ENCODE peak calls at places on chromosomes 12 and 14, in four cellular contexts. Z is CD8-positive, alpha-beta memory T cell; X is mesenchymal stem cell; W is CD4-positive, alpha-beta memory T cell. T is an unnamed sample.

GRCh38 chr14:99420711-99421110 is 59.9 kb downstream of the SETD3 start:
- DNase-seq in X (no peak), Z (no peak), W (no peak), T (no peak)

GRCh38 chr14:31945074-31945613 is 132.0 kb upstream of the ARHGAP5 start:
- DNase-seq in W (peak; percentile 64), Z (no peak), X (no peak), T (no peak)

GRCh38 chr12:130796985-130797686 is 41.9 kb downstream of the STX2 start:
- DNase-seq in Z (peak; percentile 25), X (no peak), W (peak; percentile 63), T (no peak)

GRCh38 chr12:64900540-64900939 is 76.1 kb downstream of the TBC1D30 start:
- DNase-seq in W (no peak), X (no peak), Z (no peak), T (no peak)

GRCh38 chr12:46788247-46788887 is 37.4 kb downstream of the SLC38A4 start:
- DNase-seq in W (no peak), Z (no peak), X (peak; percentile 31), T (no peak)

GRCh38 chr14:92217956-92218355 is 96.2 kb downstream of the CPSF2 start:
- DNase-seq in Z (no peak), W (no peak), X (no peak), T (no peak)

GRCh38 chr12:111313833-111314259 is 55.0 kb downstream of the PHETA1 start:
- DNase-seq in W (peak; percentile 55), Z (peak; percentile 56), X (peak; percentile 71), T (peak; percentile 91)

GRCh38 chr12:50188875-50189575 is 21.9 kb upstream of the CERS5 start:
- DNase-seq in X (no peak), Z (no peak), W (peak; percentile 42), T (no peak)

GRCh38 chr12:14408208-14408607 is 42.7 kb downstream of the ATF7IP start:
- DNase-seq in Z (peak; percentile 25), X (peak; percentile 61), W (peak; percentile 48), T (no peak)

GRCh38 chr12:102298022-102298421 is 100.4 kb upstream of the PMCH start:
- DNase-seq in Z (no peak), W (no peak), X (no peak), T (no peak)

GRCh38 chr14:75208843-75209242 is 32.4 kb upstream of the TMED10 start:
- DNase-seq in X (no peak), Z (no peak), W (no peak), T (no peak)

GRCh38 chr12:39252628-39253027 is 190.3 kb downstream of the KIF21A start:
- DNase-seq in W (no peak), Z (no peak), X (no peak), T (no peak)

GRCh38 chr14:102221026-102221425 is 81.3 kb downstream of the WDR20 start:
- DNase-seq in X (peak; percentile 43), W (no peak), Z (no peak), T (no peak)

GRCh38 chr12:114913871-114914801 is 230.2 kb upstream of the TBX3 start:
- DNase-seq in W (no peak), Z (no peak), X (peak; percentile 65), T (no peak)

GRCh38 chr14:104109121-104109541 is 23.6 kb downstream of the ASPG start:
- DNase-seq in X (no peak), Z (no peak), W (no peak), T (no peak)

GRCh38 chr12:68481181-68481941 is 129.3 kb upstream of the RAP1B start:
- DNase-seq in W (peak; percentile 27), Z (no peak), X (peak; percentile 48), T (no peak)

GRCh38 chr12:133057446-133057845 is 20.1 kb downstream of the ZNF84 start:
- DNase-seq in W (no peak), X (peak; percentile 10), Z (no peak), T (no peak)

GRCh38 chr12:116138781-116139180 is 138.7 kb downstream of the MED13L start:
- DNase-seq in W (no peak), Z (no peak), X (no peak), T (no peak)

GRCh38 chr14:31968107-31968810 is 108.8 kb upstream of the ARHGAP5 start:
- DNase-seq in W (no peak), Z (no peak), X (peak; percentile 75), T (no peak)

GRCh38 chr12:89793946-89794345 is 85.3 kb upstream of the ATP2B1 start:
- DNase-seq in Z (no peak), X (no peak), W (no peak), T (no peak)

GRCh38 chr14:61749264-61749663 is 13.0 kb upstream of the SNAPC1 start:
- DNase-seq in W (no peak), X (no peak), Z (no peak), T (no peak)

GRCh38 chr12:509494-509893 is 49.8 kb downstream of the B4GALNT3 start:
- DNase-seq in X (peak; percentile 37), Z (no peak), W (no peak), T (no peak)

GRCh38 chr14:104548802-104549535 is 30.6 kb upstream of the C14orf180 start:
- DNase-seq in X (no peak), W (no peak), Z (no peak), T (no peak)

GRCh38 chr14:52067873-52068740 is 752 bp downstream of the NID2 start:
- DNase-seq in W (no peak), X (peak; percentile 73), Z (no peak), T (peak; percentile 53)

GRCh38 chr12:25264862-25265261 is 14.1 kb upstream of the KRAS start:
- DNase-seq in W (no peak), Z (no peak), X (no peak), T (no peak)

GRCh38 chr14:41607119-41607785 is 576 bp downstream of the LRFN5 start:
- DNase-seq in Z (no peak), X (peak; percentile 68), W (no peak), T (peak; percentile 66)

GRCh38 chr14:32692441-32692840 is 246.2 kb upstream of the NPAS3 start:
- DNase-seq in W (no peak), Z (no peak), X (no peak), T (no peak)

GRCh38 chr12:106094304-106094703 is 44.5 kb downstream of the NUAK1 start:
- DNase-seq in W (no peak), Z (no peak), X (no peak), T (no peak)

GRCh38 chr14:55572578-55572977 is 7.4 kb upstream of the KTN1 start:
- DNase-seq in W (no peak), Z (no peak), X (no peak), T (no peak)

GRCh38 chr14:59919582-59920377 is at the start of gene LRRC9:
- DNase-seq in X (peak; percentile 55), W (peak; percentile 29), Z (peak; percentile 67), T (peak; percentile 81)

GRCh38 chr12:93990832-93991748 is 157.3 kb upstream of the PLXNC1 start:
- DNase-seq in W (no peak), X (peak; percentile 43), Z (no peak), T (no peak)

GRCh38 chr12:81450920-81451739 is 308.0 kb downstream of the PPFIA2 start:
- DNase-seq in W (no peak), X (peak; percentile 72), Z (no peak), T (no peak)

GRCh38 chr12:56768424-56768823 is 5.3 kb downstream of the HSD17B6 start:
- DNase-seq in X (no peak), W (no peak), Z (no peak), T (no peak)

GRCh38 chr12:93134175-93134574 is 205.1 kb upstream of the EEA1 start:
- DNase-seq in W (no peak), X (no peak), Z (no peak), T (no peak)

GRCh38 chr12:122978507-122978955 is 1.9 kb upstream of the ARL6IP4 start:
- DNase-seq in Z (no peak), W (no peak), X (no peak), T (no peak)

GRCh38 chr12:122980192-122981035 is at the start of gene ARL6IP4:
- DNase-seq in Z (peak; percentile 67), X (peak; percentile 70), W (peak; percentile 63), T (peak; percentile 89)

GRCh38 chr12:122981036-122981471 is 573 bp downstream of the ARL6IP4 start:
- DNase-seq in W (no peak), Z (no peak), X (peak; percentile 64), T (no peak)

GRCh38 chr12:122979001-122979907 is 1.2 kb upstream of the ARL6IP4 start:
- DNase-seq in Z (no peak), X (no peak), W (no peak), T (peak; percentile 77)

GRCh38 chr12:122979908-122980191 is 631 bp upstream of the ARL6IP4 start:
- DNase-seq in X (no peak), Z (no peak), W (no peak), T (no peak)
- H3K4me1 ChIP-seq in X (peaks cover 68% of the 10 kb centered on the region), Z (peaks cover 56% of the 10 kb centered on the region), W (peaks cover 77% of the 10 kb centered on the region), T (no peaks in the 10 kb centered on the region)

DNA sequence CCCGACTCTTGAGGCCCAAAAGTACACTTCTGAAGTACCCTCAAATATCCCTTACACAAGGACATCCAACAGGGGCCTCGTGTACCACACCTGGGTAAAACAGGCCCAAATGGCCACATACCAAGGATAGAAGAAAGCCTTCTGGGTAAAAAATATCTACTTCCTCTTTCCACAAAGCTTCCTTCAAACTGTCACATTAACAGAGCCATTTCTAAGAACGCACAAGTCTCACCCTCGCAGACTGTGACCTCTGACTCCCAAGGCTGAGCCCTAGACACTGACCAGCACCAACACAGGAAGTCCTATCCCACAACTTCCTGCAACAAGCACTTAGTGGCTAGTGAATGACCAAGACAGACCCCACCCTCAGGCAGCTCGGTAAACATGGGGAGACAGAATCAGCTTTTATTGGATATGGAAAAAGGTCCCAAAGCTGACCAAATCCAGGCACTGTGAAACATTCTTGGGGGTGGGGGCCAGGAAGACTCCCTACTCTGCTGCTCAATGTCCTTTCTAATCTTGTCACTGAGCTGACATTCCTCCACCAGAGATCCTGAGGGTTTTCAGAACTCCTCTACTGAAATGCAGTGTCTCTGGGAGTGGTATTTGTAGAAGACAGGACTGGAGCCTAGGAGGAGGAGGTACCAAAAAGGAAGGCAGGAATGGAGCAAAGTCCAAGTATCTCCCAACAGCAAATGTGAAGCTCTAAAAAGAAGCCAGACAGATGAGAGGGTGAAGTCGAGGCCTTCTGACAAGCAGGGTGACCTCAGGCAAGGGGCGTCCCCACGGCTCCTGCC is 15.9 kb downstream of the KCTD10 start:
- DNase-seq in X (peak; percentile 93), Z (no peak), W (no peak), T (peak; percentile 70)
- H3K4me1 ChIP-seq in X (peaks cover 48% of the 10 kb centered on the region), Z (peaks cover 29% of the 10 kb centered on the region), W (peaks cover 14% of the 10 kb centered on the region), T (no peaks in the 10 kb centered on the region)

GRCh38 chr12:53279888-53280498 is 11.9 kb downstream of the ESPL1 start:
- DNase-seq in X (no peak), W (no peak), Z (no peak), T (no peak)

GRCh38 chr12:53279283-53279869 is 11.3 kb downstream of the ESPL1 start:
- DNase-seq in Z (no peak), X (no peak), W (no peak), T (no peak)

GRCh38 chr12:53274445-53274844 is 6.3 kb downstream of the ESPL1 start:
- DNase-seq in W (no peak), X (no peak), Z (no peak), T (no peak)

GRCh38 chr12:53276511-53276910 is 8.4 kb downstream of the ESPL1 start:
- DNase-seq in X (no peak), Z (no peak), W (no peak), T (no peak)

GRCh38 chr12:53277981-53278380 is 9.9 kb downstream of the ESPL1 start:
- DNase-seq in X (no peak), Z (no peak), W (no peak), T (no peak)
- H3K4me1 ChIP-seq in X (no peaks in the 10 kb centered on the region), Z (no peaks in the 10 kb centered on the region), W (no peaks in the 10 kb centered on the region), T (no peaks in the 10 kb centered on the region)

DNA sequence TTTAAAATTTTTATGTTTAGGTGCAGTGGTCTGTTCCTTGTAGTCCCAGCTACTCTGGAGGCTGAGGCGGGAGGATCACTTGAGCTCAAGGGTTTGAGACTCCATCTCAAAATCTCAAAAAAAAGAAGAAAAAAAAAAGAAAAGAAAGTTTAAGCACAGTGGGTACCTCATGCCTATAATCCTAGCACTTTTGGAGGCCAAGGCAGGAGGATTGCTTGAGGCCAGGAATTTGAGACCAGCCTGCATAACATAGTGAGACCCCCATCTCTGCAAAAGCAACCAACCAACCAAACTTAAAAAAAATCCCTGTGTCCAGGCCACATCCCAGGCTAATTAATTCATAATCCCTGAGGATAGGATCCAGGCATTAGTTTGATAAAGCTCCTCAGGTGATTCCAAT is 3.4 kb upstream of the SALL2 start:
- DNase-seq in X (no peak), Z (no peak), W (no peak), T (no peak)
- H3K4me1 ChIP-seq in X (peaks cover 13% of the 10 kb centered on the region), Z (peaks cover 11% of the 10 kb centered on the region), W (peaks cover 15% of the 10 kb centered on the region), T (no peaks in the 10 kb centered on the region)

T was measured in aorta.